ENCODE peak calls at places on chromosomes 12 and 14, in four cellular contexts. F is GM12892, D is fibroblast of lung, W is NCI-H774. V is an unnamed sample.

GRCh38 chr14:74875941-74876913 is at the start of gene PROX2:
- DNase-seq in F (peak), D (no peak), W (no peak), V (no peak)

GRCh38 chr12:40691913-40692616 is at the start of gene CNTN1:
- DNase-seq in F (no peak), D (peak), W (peak), V (peak)

GRCh38 chr12:96670334-96670899 is 181.0 kb downstream of the CFAP54 start:
- DNase-seq in F (no peak), D (no peak), W (no peak), V (no peak)

GRCh38 chr12:81722004-81722403 is 37.1 kb downstream of the PPFIA2 start:
- DNase-seq in F (no peak), D (peak), W (no peak), V (no peak)

GRCh38 chr14:90111895-90112534 is 50.2 kb downstream of the KCNK13 start:
- DNase-seq in F (no peak), D (peak), W (no peak), V (no peak)

GRCh38 chr14:51304428-51304827 is 64.4 kb downstream of the TMX1 start:
- DNase-seq in F (no peak), D (peak), W (no peak), V (no peak)

GRCh38 chr12:15605886-15606590 is 183.2 kb downstream of the EPS8 start:
- DNase-seq in F (no peak), D (no peak), W (no peak), V (no peak)

GRCh38 chr12:22935501-22935900 is 310.5 kb downstream of the ETNK1 start:
- DNase-seq in F (no peak), D (no peak), W (no peak), V (no peak)

GRCh38 chr12:123085730-123086487 is 65.0 kb downstream of the PITPNM2 start:
- DNase-seq in F (no peak), D (peak), W (no peak), V (no peak)